ENCODE peak calls at places on chromosomes 11 and 22, in four cellular contexts. One of them, this sample, is unnamed.

GRCh38 chr22:30013201-30013600 is 67.1 kb upstream of the HORMAD2 start:
- DNase-seq in MM.1S: no peak
- DNase-seq in hepatocyte: no peak
- DNase-seq in PC-3: no peak
- DNase-seq in this sample: no peak

GRCh38 chr11:66080055-66080817 is 10.2 kb downstream of the PACS1 start:
- DNase-seq in hepatocyte: peak; percentile 71
- DNase-seq in PC-3: peak; percentile 87
- DNase-seq in MM.1S: no peak
- DNase-seq in this sample: peak; percentile 56

GRCh38 chr11:129605815-129606214 is 209.8 kb upstream of the TMEM45B start:
- DNase-seq in hepatocyte: no peak
- DNase-seq in PC-3: no peak
- DNase-seq in MM.1S: no peak
- DNase-seq in this sample: no peak

GRCh38 chr11:77379253-77379652 is 77.8 kb upstream of the GDPD4 start:
- DNase-seq in PC-3: peak; percentile 76
- DNase-seq in MM.1S: no peak
- DNase-seq in hepatocyte: no peak
- DNase-seq in this sample: no peak

GRCh38 chr11:95923441-95923729 is 522 bp downstream of the MTMR2 start:
- DNase-seq in MM.1S: no peak
- DNase-seq in hepatocyte: peak; percentile 13
- DNase-seq in PC-3: peak; percentile 27
- DNase-seq in this sample: no peak

GRCh38 chr22:37321288-37321687 is 39.0 kb downstream of the CYTH4 start:
- DNase-seq in PC-3: no peak
- DNase-seq in hepatocyte: no peak
- DNase-seq in MM.1S: no peak
- DNase-seq in this sample: no peak

GRCh38 chr22:27247691-27248434 is 553.7 kb downstream of the MN1 start:
- DNase-seq in PC-3: no peak
- DNase-seq in hepatocyte: no peak
- DNase-seq in MM.1S: no peak
- DNase-seq in this sample: no peak

GRCh38 chr11:42237701-42238235 is 778.3 kb upstream of the LRRC4C start:
- DNase-seq in PC-3: peak; percentile 67
- DNase-seq in MM.1S: no peak
- DNase-seq in hepatocyte: no peak
- DNase-seq in this sample: no peak

GRCh38 chr22:24571266-24571665 is 15.5 kb downstream of the SNRPD3 start:
- DNase-seq in MM.1S: no peak
- DNase-seq in PC-3: no peak
- DNase-seq in hepatocyte: no peak
- DNase-seq in this sample: no peak

GRCh38 chr11:120137187-120137610 is 714 bp downstream of the TRIM29 start:
- DNase-seq in PC-3: no peak
- DNase-seq in MM.1S: no peak
- DNase-seq in hepatocyte: no peak
- DNase-seq in this sample: no peak

GRCh38 chr11:120135838-120136237 is 2.1 kb downstream of the TRIM29 start:
- DNase-seq in PC-3: no peak
- DNase-seq in hepatocyte: no peak
- DNase-seq in MM.1S: no peak
- DNase-seq in this sample: no peak

GRCh38 chr11:120136356-120136755 is 1.6 kb downstream of the TRIM29 start:
- DNase-seq in MM.1S: no peak
- DNase-seq in hepatocyte: no peak
- DNase-seq in PC-3: no peak
- DNase-seq in this sample: no peak

GRCh38 chr11:120139316-120140069 is 1.6 kb upstream of the TRIM29 start:
- DNase-seq in PC-3: no peak
- DNase-seq in MM.1S: no peak
- DNase-seq in hepatocyte: no peak
- DNase-seq in this sample: no peak

GRCh38 chr11:120137611-120138521 is at the start of gene TRIM29:
- DNase-seq in MM.1S: no peak
- DNase-seq in PC-3: peak; percentile 76
- DNase-seq in hepatocyte: peak; percentile 68
- DNase-seq in this sample: peak; percentile 63
- H3K4me3 ChIP-seq in MM.1S: no peak within 1 kb of the TSS
- H3K4me3 ChIP-seq in PC-3: peak within 1 kb of the TSS; percentile 29
- H3K4me3 ChIP-seq in hepatocyte: no peak within 1 kb of the TSS
- H3K4me3 ChIP-seq in this sample: no peak within 1 kb of the TSS

GRCh38 chr11:64266339-64266738 is 15.0 kb downstream of the PLCB3 start:
- DNase-seq in hepatocyte: no peak
- DNase-seq in PC-3: peak; percentile 60
- DNase-seq in MM.1S: no peak
- DNase-seq in this sample: no peak

GRCh38 chr11:64268687-64269379 is 15.6 kb downstream of the BAD start:
- DNase-seq in hepatocyte: peak; percentile 71
- DNase-seq in MM.1S: peak; percentile 54
- DNase-seq in PC-3: peak; percentile 58
- DNase-seq in this sample: peak; percentile 71

GRCh38 chr11:64269380-64270234 is 14.9 kb downstream of the BAD start:
- DNase-seq in hepatocyte: peak; percentile 99
- DNase-seq in MM.1S: peak; percentile 99
- DNase-seq in PC-3: peak; percentile 100
- DNase-seq in this sample: peak; percentile 99

GRCh38 chr11:64267207-64267945 is 16.0 kb downstream of the PLCB3 start:
- DNase-seq in hepatocyte: no peak
- DNase-seq in MM.1S: no peak
- DNase-seq in PC-3: no peak
- DNase-seq in this sample: peak; percentile 64

GRCh38 chr11:64268028-64268686 is 16.3 kb downstream of the BAD start:
- DNase-seq in PC-3: no peak
- DNase-seq in hepatocyte: no peak
- DNase-seq in MM.1S: no peak
- DNase-seq in this sample: no peak
- H3K4me3 ChIP-seq in PC-3: no peak overlapping the region
- H3K4me3 ChIP-seq in hepatocyte: no peak overlapping the region
- H3K4me3 ChIP-seq in MM.1S: no peak overlapping the region
- H3K4me3 ChIP-seq in this sample: peak overlapping the region; percentile 1

GRCh38 chr11:36380296-36381004 is 84.4 kb downstream of the PRR5L start:
- DNase-seq in hepatocyte: no peak
- DNase-seq in PC-3: no peak
- DNase-seq in MM.1S: no peak
- DNase-seq in this sample: no peak
- H3K4me3 ChIP-seq in hepatocyte: no peak overlapping the region
- H3K4me3 ChIP-seq in PC-3: no peak overlapping the region
- H3K4me3 ChIP-seq in MM.1S: no peak overlapping the region
- H3K4me3 ChIP-seq in this sample: peak overlapping the region; percentile 13

GRCh38 chr22:22507743-22508273 is 734 bp downstream of the ZNF280B start:
- DNase-seq in PC-3: no peak
- DNase-seq in MM.1S: no peak
- DNase-seq in hepatocyte: no peak
- DNase-seq in this sample: no peak

GRCh38 chr22:22508274-22509176 is at the start of gene ZNF280B:
- DNase-seq in MM.1S: peak; percentile 95
- DNase-seq in PC-3: peak; percentile 71
- DNase-seq in hepatocyte: peak; percentile 94
- DNase-seq in this sample: peak; percentile 69

GRCh38 chr22:22506736-22507135 is 1.8 kb downstream of the ZNF280B start:
- DNase-seq in PC-3: no peak
- DNase-seq in hepatocyte: no peak
- DNase-seq in MM.1S: no peak
- DNase-seq in this sample: no peak
- H3K4me3 ChIP-seq in PC-3: no peak overlapping the region
- H3K4me3 ChIP-seq in hepatocyte: no peak overlapping the region
- H3K4me3 ChIP-seq in MM.1S: no peak overlapping the region
- H3K4me3 ChIP-seq in this sample: no peak overlapping the region